ENCODE peak calls at places on chromosomes 1 and 21, in four cellular contexts. A is osteocyte; L is activated CD4-positive, alpha-beta T cell treated with anti-CD3 and anti-CD28 coated beads for 4 hours; F is NCI-H460. X is an unnamed sample.

GRCh38 chr1:7387053-7387861 is 383.8 kb upstream of the VAMP3 start:
- DNase-seq in L (no peak), A (peak), F (no peak), X (no peak)

GRCh38 chr1:227793948-227794812 is 21.3 kb upstream of the PRSS38 start:
- DNase-seq in A (peak), F (no peak), L (no peak), X (peak)

GRCh38 chr1:29145739-29146437 is 22.2 kb upstream of the TMEM200B start:
- DNase-seq in A (no peak), L (no peak), F (no peak), X (peak)

GRCh38 chr1:150791587-150791986 is 16.5 kb downstream of the CTSK start:
- DNase-seq in L (no peak), F (no peak), A (no peak), X (no peak)

GRCh38 chr1:68178821-68179490 is 53.4 kb downstream of the WLS start:
- DNase-seq in L (no peak), A (no peak), F (no peak), X (no peak)

GRCh38 chr1:56446531-56447098 is 132.7 kb downstream of the PLPP3 start:
- DNase-seq in F (no peak), L (no peak), A (no peak), X (peak)

GRCh38 chr1:164718821-164719220 is 159.8 kb downstream of the PBX1 start:
- DNase-seq in F (no peak), A (no peak), L (no peak), X (no peak)

GRCh38 chr1:63704443-63704842 is 69.4 kb upstream of the ROR1 start:
- DNase-seq in A (no peak), L (no peak), F (no peak), X (no peak)

GRCh38 chr1:59667020-59667419 is 147.7 kb upstream of the HOOK1 start:
- DNase-seq in L (no peak), A (no peak), F (no peak), X (no peak)

GRCh38 chr1:11802616-11802972 is 3.2 kb downstream of the MTHFR start:
- DNase-seq in F (no peak), L (no peak), A (no peak), X (no peak)

GRCh38 chr1:910311-910880 is 13.3 kb upstream of the SAMD11 start:
- DNase-seq in F (no peak), L (no peak), A (no peak), X (no peak)

GRCh38 chr1:215095524-215095923 is 13.0 kb downstream of the KCNK2 start:
- DNase-seq in A (no peak), F (no peak), L (no peak), X (no peak)

GRCh38 chr1:84603223-84603622 is 29.0 kb upstream of the CTBS start:
- DNase-seq in L (no peak), F (no peak), A (no peak), X (peak)

GRCh38 chr1:107750364-107750959 is 214.5 kb downstream of the VAV3 start:
- DNase-seq in A (no peak), F (peak), L (no peak), X (peak)

GRCh38 chr1:162908780-162909179 is 47.8 kb upstream of the CCDC190 start:
- DNase-seq in F (no peak), A (no peak), L (no peak), X (no peak)

GRCh38 chr1:161440312-161440894 is 64.9 kb upstream of the FCGR2A start:
- DNase-seq in L (peak), A (no peak), F (peak), X (peak)

GRCh38 chr1:8818325-8818775 is 910 bp upstream of the RERE start:
- DNase-seq in A (no peak), F (peak), L (peak), X (peak)

GRCh38 chr1:152013664-152014237 is 20.1 kb upstream of the S100A10 start:
- DNase-seq in F (no peak), L (peak), A (no peak), X (peak)

GRCh38 chr21:15614757-15615156 is 115.0 kb upstream of the USP25 start:
- DNase-seq in L (no peak), F (no peak), A (no peak), X (no peak)

GRCh38 chr1:218755128-218755527 is 410.0 kb downstream of the TGFB2 start:
- DNase-seq in F (no peak), A (no peak), L (no peak), X (no peak)

GRCh38 chr21:44006017-44006624 is 6.0 kb upstream of the TRAPPC10 start:
- DNase-seq in F (no peak), L (no peak), A (no peak), X (no peak)

GRCh38 chr21:44322621-44323325 is 16.4 kb downstream of the CFAP410 start:
- DNase-seq in F (no peak), A (no peak), L (no peak), X (no peak)

GRCh38 chr1:205191127-205191577 is 20.4 kb downstream of the DSTYK start:
- DNase-seq in F (no peak), A (no peak), L (no peak), X (peak)

GRCh38 chr1:39391741-39392679 is 99.4 kb upstream of the BMP8A start:
- DNase-seq in F (peak), L (no peak), A (no peak), X (peak)

GRCh38 chr1:43302721-43303476 is 2.1 kb downstream of the TIE1 start:
- DNase-seq in F (no peak), L (no peak), A (no peak), X (no peak)

GRCh38 chr1:245464290-245464689 is 309.5 kb downstream of the KIF26B start:
- DNase-seq in L (peak), F (no peak), A (no peak), X (no peak)

GRCh38 chr1:199422206-199422605 is 605.3 kb upstream of the NR5A2 start:
- DNase-seq in F (peak), L (no peak), A (no peak), X (peak)

X was measured in cardiac muscle cell.